ENCODE peak calls at places on chromosomes 7 and 10, in four cellular contexts. One of them, this sample, is unnamed.
A peak's percentile ranks its signal among the peaks of the same experiment; 100 is the strongest.

GRCh38 chr10:128863411-128863810 is 603.6 kb upstream of the MGMT start:
- DNase-seq in fibroblast of the aortic adventitia: no peak
- DNase-seq in AG10803: no peak
- DNase-seq in HFF-Myc: no peak
- DNase-seq in this sample: no peak

GRCh38 chr7:139655305-139655704 is 122.5 kb downstream of the HIPK2 start:
- DNase-seq in fibroblast of the aortic adventitia: no peak
- DNase-seq in AG10803: no peak
- DNase-seq in HFF-Myc: no peak
- DNase-seq in this sample: no peak

GRCh38 chr10:28177944-28178637 is 124.8 kb downstream of the MPP7 start:
- DNase-seq in fibroblast of the aortic adventitia: peak; percentile 19
- DNase-seq in AG10803: peak; percentile 10
- DNase-seq in HFF-Myc: no peak
- DNase-seq in this sample: no peak

GRCh38 chr7:88202278-88202677 is 17.6 kb downstream of the SRI start:
- DNase-seq in fibroblast of the aortic adventitia: no peak
- DNase-seq in AG10803: no peak
- DNase-seq in HFF-Myc: no peak
- DNase-seq in this sample: no peak

GRCh38 chr7:124246262-124246863 is 213.5 kb upstream of the TMEM229A start:
- DNase-seq in fibroblast of the aortic adventitia: no peak
- DNase-seq in AG10803: no peak
- DNase-seq in HFF-Myc: peak; percentile 20
- DNase-seq in this sample: no peak

GRCh38 chr7:45581271-45581780 is 7.2 kb downstream of the ADCY1 start:
- DNase-seq in fibroblast of the aortic adventitia: no peak
- DNase-seq in AG10803: no peak
- DNase-seq in HFF-Myc: no peak
- DNase-seq in this sample: no peak

GRCh38 chr10:102578782-102579181 is 65.5 kb upstream of the TRIM8 start:
- DNase-seq in fibroblast of the aortic adventitia: no peak
- DNase-seq in AG10803: no peak
- DNase-seq in HFF-Myc: no peak
- DNase-seq in this sample: no peak

GRCh38 chr10:106311590-106311989 is 852.9 kb downstream of the SORCS1 start:
- DNase-seq in fibroblast of the aortic adventitia: no peak
- DNase-seq in AG10803: no peak
- DNase-seq in HFF-Myc: no peak
- DNase-seq in this sample: no peak

GRCh38 chr7:40276061-40276460 is 141.3 kb downstream of the SUGCT start:
- DNase-seq in fibroblast of the aortic adventitia: no peak
- DNase-seq in AG10803: no peak
- DNase-seq in HFF-Myc: no peak
- DNase-seq in this sample: no peak

GRCh38 chr7:1585142-1585981 is 15.5 kb upstream of the PSMG3 start:
- DNase-seq in fibroblast of the aortic adventitia: no peak
- DNase-seq in AG10803: no peak
- DNase-seq in HFF-Myc: no peak
- DNase-seq in this sample: no peak

GRCh38 chr10:132421377-132422168 is 24.6 kb downstream of the PWWP2B start:
- DNase-seq in fibroblast of the aortic adventitia: peak; percentile 60
- DNase-seq in AG10803: peak; percentile 74
- DNase-seq in HFF-Myc: no peak
- DNase-seq in this sample: no peak

GRCh38 chr7:157701395-157701794 is 364.6 kb downstream of the DNAJB6 start:
- DNase-seq in fibroblast of the aortic adventitia: no peak
- DNase-seq in AG10803: no peak
- DNase-seq in HFF-Myc: no peak
- DNase-seq in this sample: no peak

GRCh38 chr10:89555688-89556445 is 20.5 kb upstream of the SLC16A12 start:
- DNase-seq in fibroblast of the aortic adventitia: peak; percentile 58
- DNase-seq in AG10803: peak; percentile 13
- DNase-seq in HFF-Myc: no peak
- DNase-seq in this sample: no peak

GRCh38 chr7:22295402-22296264 is 61.3 kb downstream of the RAPGEF5 start:
- DNase-seq in fibroblast of the aortic adventitia: peak; percentile 49
- DNase-seq in AG10803: peak; percentile 35
- DNase-seq in HFF-Myc: no peak
- DNase-seq in this sample: no peak

GRCh38 chr7:50119815-50120637 is 27.0 kb upstream of the ZPBP start:
- DNase-seq in fibroblast of the aortic adventitia: no peak
- DNase-seq in AG10803: no peak
- DNase-seq in HFF-Myc: no peak
- DNase-seq in this sample: no peak

GRCh38 chr10:97318772-97319651 is at the start of gene FRAT1:
- DNase-seq in fibroblast of the aortic adventitia: peak; percentile 94
- DNase-seq in AG10803: peak; percentile 89
- DNase-seq in HFF-Myc: peak; percentile 59
- DNase-seq in this sample: peak; percentile 90

GRCh38 chr10:97320480-97321031 is 1.5 kb downstream of the FRAT1 start:
- DNase-seq in fibroblast of the aortic adventitia: no peak
- DNase-seq in AG10803: no peak
- DNase-seq in HFF-Myc: no peak
- DNase-seq in this sample: no peak

GRCh38 chr10:97321807-97322195 is 2.7 kb downstream of the FRAT1 start:
- DNase-seq in fibroblast of the aortic adventitia: no peak
- DNase-seq in AG10803: no peak
- DNase-seq in HFF-Myc: no peak
- DNase-seq in this sample: no peak

GRCh38 chr10:97321032-97321806 is 2.1 kb downstream of the FRAT1 start:
- DNase-seq in fibroblast of the aortic adventitia: no peak
- DNase-seq in AG10803: no peak
- DNase-seq in HFF-Myc: no peak
- DNase-seq in this sample: no peak

GRCh38 chr10:97319671-97320479 is 804 bp downstream of the FRAT1 start:
- DNase-seq in fibroblast of the aortic adventitia: no peak
- DNase-seq in AG10803: no peak
- DNase-seq in HFF-Myc: no peak
- DNase-seq in this sample: peak; percentile 49
- H3K4me3 ChIP-seq in fibroblast of the aortic adventitia: peak overlapping the region; percentile 81
- H3K4me3 ChIP-seq in AG10803: peak overlapping the region; percentile 81
- H3K4me3 ChIP-seq in HFF-Myc: peak overlapping the region; percentile 53
- H3K4me3 ChIP-seq in this sample: peak overlapping the region; percentile 88

DNA sequence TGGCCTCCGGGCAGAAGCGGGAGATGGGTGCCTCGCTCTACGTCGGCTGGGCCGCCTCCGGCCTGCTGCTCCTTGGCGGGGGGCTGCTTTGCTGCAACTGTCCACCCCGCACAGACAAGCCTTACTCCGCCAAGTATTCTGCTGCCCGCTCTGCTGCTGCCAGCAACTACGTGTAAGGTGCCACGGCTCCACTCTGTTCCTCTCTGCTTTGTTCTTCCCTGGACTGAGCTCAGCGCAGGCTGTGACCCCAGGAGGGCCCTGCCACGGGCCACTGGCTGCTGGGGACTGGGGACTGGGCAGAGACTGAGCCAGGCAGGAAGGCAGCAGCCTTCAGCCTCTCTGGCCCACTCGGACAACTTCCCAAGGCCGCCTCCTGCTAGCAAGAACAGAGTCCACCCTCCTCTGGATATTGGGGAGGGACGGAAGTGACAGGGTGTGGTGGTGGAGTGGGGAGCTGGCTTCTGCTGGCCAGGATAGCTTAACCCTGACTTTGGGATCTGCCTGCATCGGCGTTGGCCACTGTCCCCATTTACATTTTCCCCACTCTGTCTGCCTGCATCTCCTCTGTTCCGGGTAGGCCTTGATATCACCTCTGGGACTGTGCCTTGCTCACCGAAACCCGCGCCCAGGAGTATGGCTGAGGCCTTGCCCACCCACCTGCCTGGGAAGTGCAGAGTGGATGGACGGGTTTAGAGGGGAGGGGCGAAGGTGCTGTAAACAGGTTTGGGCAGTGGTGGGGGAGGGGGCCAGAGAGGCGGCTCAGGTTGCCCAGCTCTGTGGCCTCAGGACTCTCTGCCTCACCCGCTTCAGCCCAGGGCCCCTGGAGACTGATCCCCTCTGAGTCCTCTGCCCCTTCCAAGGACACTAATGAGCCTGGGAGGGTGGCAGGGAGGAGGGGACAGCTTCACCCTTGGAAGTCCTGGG is 1.1 kb downstream of the CLDN4 start:
- DNase-seq in fibroblast of the aortic adventitia: no peak
- DNase-seq in AG10803: no peak
- DNase-seq in HFF-Myc: no peak
- DNase-seq in this sample: no peak
- H3K4me3 ChIP-seq in fibroblast of the aortic adventitia: no peak overlapping the region
- H3K4me3 ChIP-seq in AG10803: no peak overlapping the region
- H3K4me3 ChIP-seq in HFF-Myc: no peak overlapping the region
- H3K4me3 ChIP-seq in this sample: no peak overlapping the region

DNA sequence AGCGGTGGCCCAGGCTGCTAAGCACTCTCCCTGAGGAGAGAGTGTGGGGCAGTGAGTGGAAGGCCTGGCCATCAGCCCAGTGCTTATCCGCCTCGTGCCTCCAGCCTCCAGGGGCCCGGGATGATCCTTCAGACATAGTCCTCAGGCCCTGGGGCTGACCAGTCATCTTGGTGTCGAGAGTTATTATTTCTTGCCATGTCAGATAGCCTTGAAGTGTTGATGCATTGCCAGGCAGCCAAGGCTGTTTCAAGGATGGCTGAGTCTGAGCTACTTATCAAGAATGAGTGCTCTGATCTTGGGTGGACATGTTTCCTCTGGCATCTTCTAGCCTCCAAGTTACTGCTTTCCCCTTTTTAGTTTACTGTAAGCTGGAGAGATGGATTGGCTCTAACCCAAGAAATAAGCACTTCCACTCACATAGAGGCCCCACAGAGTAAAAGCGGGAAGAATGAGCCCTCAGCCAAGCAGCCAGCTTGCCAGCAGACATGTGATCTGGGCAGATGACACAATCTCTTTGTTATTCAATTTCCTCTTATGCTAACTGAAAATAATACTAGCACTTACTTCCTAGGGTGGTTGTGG is 136.5 kb upstream of the NAMPT start:
- DNase-seq in fibroblast of the aortic adventitia: peak; percentile 100
- DNase-seq in AG10803: peak; percentile 91
- DNase-seq in HFF-Myc: peak; percentile 64
- DNase-seq in this sample: peak; percentile 88
- H3K4me3 ChIP-seq in fibroblast of the aortic adventitia: no peak overlapping the region
- H3K4me3 ChIP-seq in AG10803: no peak overlapping the region
- H3K4me3 ChIP-seq in HFF-Myc: no peak overlapping the region
- H3K4me3 ChIP-seq in this sample: no peak overlapping the region

DNA sequence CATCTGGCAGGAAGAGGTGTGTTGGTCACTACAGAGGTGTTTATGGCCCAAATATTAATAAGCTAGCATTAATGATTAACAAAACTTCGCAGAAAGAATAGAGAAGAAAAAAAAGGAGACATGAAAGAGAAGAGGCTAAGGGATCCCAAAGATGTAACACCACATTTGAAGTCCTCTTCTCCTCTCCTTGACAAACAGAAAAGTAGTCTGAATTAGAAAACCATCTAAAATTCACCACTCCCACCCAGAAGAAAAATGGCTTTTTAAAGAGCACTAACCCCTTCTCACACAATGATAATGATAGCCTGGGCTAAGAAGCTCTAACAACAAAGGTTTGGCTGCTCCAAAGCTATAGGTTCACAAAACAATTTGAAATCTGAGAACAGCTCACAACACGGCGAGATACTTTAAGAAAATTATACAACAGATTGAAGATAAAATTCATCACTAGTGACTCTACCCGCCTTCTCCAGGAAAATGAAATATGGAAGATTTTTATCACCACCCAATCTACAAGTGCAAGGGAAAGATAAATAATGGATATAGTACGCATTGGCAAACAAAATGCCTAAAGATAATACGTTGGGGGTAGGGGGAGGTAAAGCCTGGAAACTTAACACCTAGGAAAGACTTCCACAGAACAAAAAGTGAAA is 7.4 kb downstream of the ITGB1 start:
- DNase-seq in fibroblast of the aortic adventitia: no peak
- DNase-seq in AG10803: no peak
- DNase-seq in HFF-Myc: no peak
- DNase-seq in this sample: no peak
- H3K4me3 ChIP-seq in fibroblast of the aortic adventitia: no peak overlapping the region
- H3K4me3 ChIP-seq in AG10803: no peak overlapping the region
- H3K4me3 ChIP-seq in HFF-Myc: no peak overlapping the region
- H3K4me3 ChIP-seq in this sample: no peak overlapping the region

GRCh38 chr7:98866341-98866740 is 3.5 kb downstream of the TMEM130 start:
- DNase-seq in fibroblast of the aortic adventitia: no peak
- DNase-seq in AG10803: no peak
- DNase-seq in HFF-Myc: no peak
- DNase-seq in this sample: no peak

GRCh38 chr7:98866765-98867164 is 3.0 kb downstream of the TMEM130 start:
- DNase-seq in fibroblast of the aortic adventitia: no peak
- DNase-seq in AG10803: no peak
- DNase-seq in HFF-Myc: no peak
- DNase-seq in this sample: no peak

GRCh38 chr7:98868450-98868849 is 1.4 kb downstream of the TMEM130 start:
- DNase-seq in fibroblast of the aortic adventitia: no peak
- DNase-seq in AG10803: no peak
- DNase-seq in HFF-Myc: no peak
- DNase-seq in this sample: no peak

GRCh38 chr7:98869001-98869373 is 827 bp downstream of the TMEM130 start:
- DNase-seq in fibroblast of the aortic adventitia: no peak
- DNase-seq in AG10803: no peak
- DNase-seq in HFF-Myc: no peak
- DNase-seq in this sample: no peak

DNA sequence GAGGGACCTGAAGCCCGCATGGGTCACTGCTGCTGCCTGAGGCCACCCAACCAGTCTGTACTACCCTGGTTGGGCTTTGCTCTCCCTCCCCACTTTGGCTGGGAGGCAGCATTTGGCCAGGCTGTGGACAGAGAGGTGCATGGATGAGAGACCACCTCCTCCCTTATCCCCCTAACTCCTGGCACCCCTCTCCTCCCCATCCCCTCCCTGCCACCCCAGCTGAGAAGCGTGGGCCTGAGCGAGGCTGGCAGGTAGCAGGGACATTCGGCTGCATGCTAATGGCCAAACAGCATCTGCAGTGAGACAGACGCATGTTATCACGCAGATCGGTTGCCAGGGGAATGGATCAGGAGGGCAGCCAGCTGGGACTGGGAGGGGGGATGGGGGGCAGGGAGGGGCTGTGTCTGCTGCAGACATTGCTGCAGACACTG is 2.5 kb downstream of the TMEM130 start:
- DNase-seq in fibroblast of the aortic adventitia: peak; percentile 61
- DNase-seq in AG10803: no peak
- DNase-seq in HFF-Myc: no peak
- DNase-seq in this sample: no peak
- H3K4me3 ChIP-seq in fibroblast of the aortic adventitia: no peak overlapping the region
- H3K4me3 ChIP-seq in AG10803: no peak overlapping the region
- H3K4me3 ChIP-seq in HFF-Myc: no peak overlapping the region
- H3K4me3 ChIP-seq in this sample: no peak overlapping the region

GRCh38 chr7:158819571-158820203 is 9.6 kb downstream of the ESYT2 start:
- DNase-seq in fibroblast of the aortic adventitia: no peak
- DNase-seq in AG10803: peak; percentile 61
- DNase-seq in HFF-Myc: peak; percentile 77
- DNase-seq in this sample: no peak
- H3K4me3 ChIP-seq in fibroblast of the aortic adventitia: no peak overlapping the region
- H3K4me3 ChIP-seq in AG10803: peak overlapping the region; percentile 43
- H3K4me3 ChIP-seq in HFF-Myc: no peak overlapping the region
- H3K4me3 ChIP-seq in this sample: no peak overlapping the region

This sample was measured in MG63.